ENCODE peak calls at places on chromosomes 13 and 19, in four cellular contexts. One of them, this sample, is unnamed.
A peak's percentile ranks its signal among the peaks of the same experiment; 100 is the strongest.

GRCh38 chr13:97726664-97727235 is 226.7 kb upstream of the IPO5 start:
- DNase-seq in left lung: no peak
- DNase-seq in breast epithelium: no peak
- DNase-seq in tibial artery: no peak
- DNase-seq in this sample: no peak

GRCh38 chr13:84844473-84844872 is 954.7 kb downstream of the SLITRK6 start:
- DNase-seq in left lung: no peak
- DNase-seq in breast epithelium: no peak
- DNase-seq in tibial artery: no peak
- DNase-seq in this sample: no peak

GRCh38 chr13:36130542-36131214 is 504 bp downstream of the DCLK1 start:
- DNase-seq in tibial artery: peak; percentile 68
- DNase-seq in breast epithelium: no peak
- DNase-seq in left lung: peak; percentile 76
- DNase-seq in this sample: no peak

GRCh38 chr13:113863511-113864302 is at the start of gene GAS6:
- DNase-seq in tibial artery: peak; percentile 86
- DNase-seq in left lung: peak; percentile 88
- DNase-seq in breast epithelium: peak; percentile 58
- DNase-seq in this sample: peak; percentile 68

GRCh38 chr19:3621689-3622088 is 4.9 kb downstream of the CACTIN start:
- DNase-seq in breast epithelium: no peak
- DNase-seq in tibial artery: no peak
- DNase-seq in left lung: no peak
- DNase-seq in this sample: no peak

GRCh38 chr19:13729859-13730258 is 34.5 kb upstream of the MRI1 start:
- DNase-seq in tibial artery: no peak
- DNase-seq in left lung: no peak
- DNase-seq in breast epithelium: no peak
- DNase-seq in this sample: no peak

GRCh38 chr13:73228546-73228945 is 169.7 kb downstream of the KLF5 start:
- DNase-seq in left lung: no peak
- DNase-seq in tibial artery: no peak
- DNase-seq in breast epithelium: no peak
- DNase-seq in this sample: no peak

GRCh38 chr13:95684463-95684862 is 7.5 kb downstream of the DNAJC3 start:
- DNase-seq in breast epithelium: no peak
- DNase-seq in tibial artery: no peak
- DNase-seq in left lung: no peak
- DNase-seq in this sample: no peak

GRCh38 chr19:29663861-29664752 is 1.2 kb upstream of the PLEKHF1 start:
- DNase-seq in tibial artery: peak; percentile 69
- DNase-seq in breast epithelium: peak; percentile 50
- DNase-seq in left lung: peak; percentile 61
- DNase-seq in this sample: no peak

GRCh38 chr19:11549386-11549953 is 9.6 kb downstream of the ELOF1 start:
- DNase-seq in left lung: no peak
- DNase-seq in breast epithelium: no peak
- DNase-seq in tibial artery: no peak
- DNase-seq in this sample: no peak

GRCh38 chr13:30339721-30340366 is 32.5 kb upstream of the KATNAL1 start:
- DNase-seq in left lung: no peak
- DNase-seq in breast epithelium: no peak
- DNase-seq in tibial artery: no peak
- DNase-seq in this sample: no peak

GRCh38 chr19:14979498-14980255 is at the start of gene SLC1A6:
- DNase-seq in tibial artery: no peak
- DNase-seq in breast epithelium: no peak
- DNase-seq in left lung: no peak
- DNase-seq in this sample: no peak

GRCh38 chr19:8611890-8612806 is 1.6 kb upstream of the ADAMTS10 start:
- DNase-seq in tibial artery: peak; percentile 89
- DNase-seq in breast epithelium: no peak
- DNase-seq in left lung: no peak
- DNase-seq in this sample: no peak

DNA sequence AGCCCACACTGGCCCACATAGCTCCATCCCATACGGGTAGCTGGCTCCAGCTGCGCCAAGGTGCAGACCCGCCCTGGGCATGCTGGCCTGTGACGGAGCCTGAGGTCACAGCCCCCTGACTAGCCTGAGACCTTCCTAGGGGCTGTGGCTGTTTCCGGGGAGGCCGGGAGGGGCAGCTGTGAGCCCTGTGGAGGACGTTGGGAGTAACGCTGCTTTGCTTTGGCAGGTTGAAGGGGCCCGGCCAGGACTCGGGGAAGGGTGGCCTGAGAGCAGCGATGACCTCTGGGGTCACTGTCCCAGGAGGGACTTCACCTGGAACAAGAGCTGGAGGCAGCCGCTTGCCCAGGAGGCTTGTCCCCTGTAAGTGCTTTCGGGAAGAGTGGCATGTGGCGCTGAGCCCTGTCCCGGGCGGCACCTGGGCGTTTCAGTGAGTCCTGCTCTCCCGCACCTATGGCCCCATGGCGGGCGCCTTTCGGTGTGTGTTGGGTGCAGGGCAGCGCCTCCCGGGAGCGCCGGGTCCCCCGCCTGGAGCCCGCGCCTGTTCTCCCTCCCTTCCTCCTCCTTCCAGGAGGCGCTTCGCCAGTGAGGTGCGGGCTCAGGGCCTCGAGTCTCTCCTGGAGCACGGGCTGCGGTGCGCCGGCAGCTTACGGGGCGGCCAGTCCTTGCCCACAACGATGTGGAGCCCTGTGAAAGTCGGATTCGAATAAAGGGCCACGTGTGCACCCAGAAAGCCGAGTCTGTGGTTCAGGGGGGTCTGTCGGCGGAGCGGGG is 1.1 kb upstream of the FAM174C start:
- DNase-seq in left lung: no peak
- DNase-seq in breast epithelium: no peak
- DNase-seq in tibial artery: no peak
- DNase-seq in this sample: no peak
- H3K27ac ChIP-seq in left lung: peak overlapping the region; percentile 99
- H3K27ac ChIP-seq in breast epithelium: peak overlapping the region; percentile 99
- H3K27ac ChIP-seq in tibial artery: peak overlapping the region; percentile 94
- H3K27ac ChIP-seq in this sample: peak overlapping the region; percentile 59

DNA sequence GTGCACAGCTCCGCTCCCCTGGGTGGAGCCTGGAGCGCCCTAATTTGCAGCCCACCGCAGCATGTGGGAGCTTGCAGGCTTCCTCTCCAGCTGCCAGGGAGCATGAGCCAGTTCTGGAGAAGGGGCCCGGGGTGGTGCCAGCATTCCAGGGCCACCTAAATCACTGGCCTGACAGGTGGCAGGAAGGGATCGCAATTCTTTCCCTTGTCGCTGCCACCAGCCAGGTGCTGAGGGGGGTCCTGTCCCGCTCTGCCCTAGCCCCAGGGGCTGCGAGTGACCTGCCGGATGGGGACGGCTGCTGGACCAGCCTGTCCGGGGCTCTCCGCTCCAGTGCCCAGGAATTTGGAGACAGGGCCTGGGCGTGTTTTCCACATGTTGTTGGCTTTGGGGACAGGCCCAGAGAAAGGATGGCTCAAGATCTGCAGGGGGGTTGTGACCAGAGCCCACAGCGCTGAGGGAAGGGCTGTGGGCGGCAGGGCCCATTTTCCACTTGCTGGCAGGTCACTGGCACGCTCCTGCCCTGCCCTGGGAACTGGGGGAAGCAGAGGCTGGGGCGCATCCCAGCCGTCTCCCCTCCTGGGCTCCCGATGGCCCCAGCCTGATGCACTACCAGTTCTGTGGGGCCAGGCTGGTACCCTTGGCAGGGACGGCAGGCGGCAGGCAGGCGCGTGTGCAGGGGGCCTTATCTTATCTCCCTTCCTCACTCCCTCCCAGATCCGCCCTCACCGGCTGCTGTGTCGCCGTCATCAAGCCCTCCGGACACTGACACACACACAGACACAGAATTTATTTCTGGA is 9.5 kb downstream of the NDUFA11 start:
- DNase-seq in left lung: no peak
- DNase-seq in breast epithelium: no peak
- DNase-seq in tibial artery: no peak
- DNase-seq in this sample: no peak
- H3K27ac ChIP-seq in left lung: no peak overlapping the region
- H3K27ac ChIP-seq in breast epithelium: peak overlapping the region; percentile 68
- H3K27ac ChIP-seq in tibial artery: no peak overlapping the region
- H3K27ac ChIP-seq in this sample: no peak overlapping the region

GRCh38 chr13:110298221-110298565 is 8.8 kb downstream of the COL4A1 start:
- DNase-seq in left lung: no peak
- DNase-seq in breast epithelium: no peak
- DNase-seq in tibial artery: no peak
- DNase-seq in this sample: no peak

GRCh38 chr13:110297011-110297410 is 9.9 kb downstream of the COL4A1 start:
- DNase-seq in left lung: no peak
- DNase-seq in breast epithelium: no peak
- DNase-seq in tibial artery: no peak
- DNase-seq in this sample: no peak

GRCh38 chr13:110300090-110300815 is 6.7 kb downstream of the COL4A1 start:
- DNase-seq in tibial artery: no peak
- DNase-seq in left lung: no peak
- DNase-seq in breast epithelium: no peak
- DNase-seq in this sample: no peak

GRCh38 chr13:110297771-110298170 is 9.2 kb downstream of the COL4A1 start:
- DNase-seq in tibial artery: no peak
- DNase-seq in breast epithelium: no peak
- DNase-seq in left lung: no peak
- DNase-seq in this sample: no peak

DNA sequence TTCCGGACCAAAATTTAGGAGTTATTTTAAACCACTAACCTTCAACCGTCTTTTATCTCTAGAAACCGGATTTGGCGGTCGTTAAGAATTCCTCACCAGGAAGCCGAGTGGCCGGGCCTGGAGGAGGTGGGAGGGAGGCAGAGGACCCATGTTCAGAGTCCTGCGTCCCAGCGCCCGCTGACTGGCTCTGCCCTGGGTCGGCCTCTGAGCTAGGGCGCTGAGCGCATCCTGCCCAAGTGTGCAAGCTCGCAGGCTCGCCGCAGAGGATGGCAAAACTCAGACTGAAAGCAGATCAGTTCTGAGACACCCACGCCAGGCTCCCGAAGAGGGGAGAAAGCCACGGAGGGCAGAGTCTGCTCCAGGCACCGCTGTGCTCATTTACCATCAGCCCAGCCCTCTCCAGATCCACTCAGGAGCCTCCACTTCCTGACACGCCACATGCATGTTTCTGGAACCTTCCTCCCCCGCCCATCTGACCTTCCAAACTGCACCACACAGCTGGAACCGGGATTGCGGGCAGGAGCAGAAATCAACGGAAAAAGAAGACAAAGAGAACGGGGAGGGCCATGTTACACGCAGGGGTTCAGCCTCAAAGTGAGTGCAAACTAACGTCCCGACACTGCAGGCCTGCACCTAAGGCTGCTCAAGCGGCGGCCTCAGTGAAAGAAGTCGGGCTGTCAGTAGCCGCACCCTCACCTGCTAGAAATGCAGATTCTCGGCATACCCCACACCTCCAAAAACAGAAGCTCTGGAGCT is 8.2 kb downstream of the COL4A1 start:
- DNase-seq in tibial artery: no peak
- DNase-seq in left lung: no peak
- DNase-seq in breast epithelium: no peak
- DNase-seq in this sample: no peak
- H3K27ac ChIP-seq in tibial artery: peak overlapping the region; percentile 96
- H3K27ac ChIP-seq in left lung: peak overlapping the region; percentile 54
- H3K27ac ChIP-seq in breast epithelium: peak overlapping the region; percentile 28
- H3K27ac ChIP-seq in this sample: no peak overlapping the region

DNA sequence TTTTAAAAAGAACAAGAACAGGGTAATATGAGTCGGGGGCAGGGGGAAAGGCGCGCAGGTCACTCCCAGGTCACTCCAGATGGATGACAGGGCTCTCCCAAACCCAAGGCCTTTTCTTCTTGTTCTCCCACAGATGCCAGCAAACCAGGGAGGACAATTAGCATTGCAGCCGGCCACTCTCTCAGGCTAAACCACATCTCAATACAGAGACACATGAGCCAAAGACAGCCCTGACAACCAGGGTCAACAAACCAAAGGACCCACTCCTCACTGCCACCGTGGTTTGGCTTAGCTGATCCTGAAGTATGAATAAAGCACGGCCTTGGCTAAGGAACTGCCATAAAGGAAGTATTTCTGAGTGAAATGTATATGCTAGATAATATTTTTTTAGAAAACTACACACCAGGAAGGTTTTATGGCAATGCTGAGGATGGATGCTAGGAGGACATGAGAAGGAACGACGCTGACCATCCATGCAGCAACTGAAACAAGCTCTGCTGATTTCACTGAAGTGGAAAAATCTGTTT is 47.2 kb downstream of the LATS2 start:
- DNase-seq in tibial artery: peak; percentile 44
- DNase-seq in left lung: no peak
- DNase-seq in breast epithelium: no peak
- DNase-seq in this sample: no peak
- H3K27ac ChIP-seq in tibial artery: peak overlapping the region; percentile 61
- H3K27ac ChIP-seq in left lung: no peak overlapping the region
- H3K27ac ChIP-seq in breast epithelium: peak overlapping the region; percentile 39
- H3K27ac ChIP-seq in this sample: no peak overlapping the region

This sample was measured in dorsolateral prefrontal cortex.